ENCODE peak calls at places on chromosomes 11 and 22, in four cellular contexts. G is IMR-90, K is mesendoderm, Q is trophoblast cell. E is an unnamed sample.

GRCh38 chr11:69865707-69866106 is 46.5 kb upstream of the FGF3 start:
- DNase-seq in G (no peak), K (no peak), Q (no peak), E (no peak)

GRCh38 chr11:118618115-118618990 is 10.9 kb downstream of the PHLDB1 start:
- DNase-seq in G (peak), K (no peak), Q (no peak), E (no peak)

GRCh38 chr22:39453765-39454378 is 2.9 kb upstream of the MGAT3 start:
- DNase-seq in G (peak), K (peak), Q (peak), E (no peak)

GRCh38 chr11:71990721-71991120 is 8.0 kb upstream of the IL18BP start:
- DNase-seq in G (no peak), K (no peak), Q (no peak), E (no peak)

GRCh38 chr11:31397239-31397834 is 27.7 kb downstream of the DNAJC24 start:
- DNase-seq in G (peak), K (peak), Q (peak), E (no peak)

GRCh38 chr22:49470741-49471134 is 356.9 kb downstream of the BRD1 start:
- DNase-seq in G (no peak), K (no peak), Q (no peak), E (no peak)

GRCh38 chr11:103730151-103730940 is 306.1 kb upstream of the DDI1 start:
- DNase-seq in G (peak), K (no peak), Q (no peak), E (no peak)

GRCh38 chr11:42344204-42344792 is 884.8 kb upstream of the LRRC4C start:
- DNase-seq in G (no peak), K (no peak), Q (no peak), E (no peak)

GRCh38 chr11:16542353-16542752 is 186.0 kb upstream of the SOX6 start:
- DNase-seq in G (no peak), K (no peak), Q (no peak), E (no peak)

GRCh38 chr22:20636945-20637344 is 129.5 kb downstream of the MED15 start:
- DNase-seq in G (no peak), K (no peak), Q (no peak), E (no peak)

GRCh38 chr11:15707971-15708370 is 593.2 kb downstream of the INSC start:
- DNase-seq in G (peak), K (peak), Q (no peak), E (no peak)

GRCh38 chr11:44016129-44016528 is 31.7 kb upstream of the ACCSL start:
- DNase-seq in G (peak), K (no peak), Q (no peak), E (no peak)

GRCh38 chr11:2691355-2691761 is 8.4 kb downstream of the KCNQ1OT1 start:
- DNase-seq in G (no peak), K (no peak), Q (no peak), E (no peak)

GRCh38 chr11:10407055-10407454 is 48.0 kb upstream of the AMPD3 start:
- DNase-seq in G (peak), K (peak), Q (peak), E (no peak)

GRCh38 chr22:49209452-49210195 is 618.0 kb downstream of the BRD1 start:
- DNase-seq in G (no peak), K (no peak), Q (no peak), E (no peak)

GRCh38 chr22:46737976-46738641 is at the start of gene CERK:
- DNase-seq in G (peak), K (peak), Q (peak), E (peak)

GRCh38 chr11:108985611-108986279 is 320.9 kb downstream of the DDX10 start:
- DNase-seq in G (peak), K (no peak), Q (no peak), E (no peak)

GRCh38 chr11:47552086-47552580 is 799 bp downstream of the CELF1 start:
- DNase-seq in G (peak), K (peak), Q (peak), E (no peak)

GRCh38 chr11:122931510-122931909 is 49.0 kb downstream of the JHY start:
- DNase-seq in G (no peak), K (no peak), Q (no peak), E (no peak)

GRCh38 chr11:18768472-18768901 is 23.1 kb downstream of the PTPN5 start:
- DNase-seq in G (no peak), K (no peak), Q (no peak), E (no peak)

GRCh38 chr22:41147722-41148121 is 55.3 kb downstream of the EP300 start:
- DNase-seq in G (no peak), K (no peak), Q (no peak), E (no peak)

GRCh38 chr11:68382358-68382998 is 70.1 kb downstream of the LRP5 start:
- DNase-seq in G (no peak), K (no peak), Q (no peak), E (no peak)

GRCh38 chr22:42340150-42340549 is 69.7 kb upstream of the TCF20 start:
- DNase-seq in G (no peak), K (no peak), Q (no peak), E (no peak)

GRCh38 chr11:64044730-64045386 is 9.1 kb downstream of the FLRT1 start:
- DNase-seq in G (no peak), K (no peak), Q (no peak), E (no peak)

GRCh38 chr22:42069801-42070516 is 653 bp downstream of the NAGA start:
- DNase-seq in G (no peak), K (no peak), Q (peak), E (no peak)

GRCh38 chr11:1220941-1221721 is 1.7 kb upstream of the MUC5B start:
- DNase-seq in G (no peak), K (no peak), Q (no peak), E (no peak)

GRCh38 chr11:3849297-3849874 is 6.1 kb upstream of the STIM1 start:
- DNase-seq in G (peak), K (peak), Q (peak), E (peak)

GRCh38 chr22:29083576-29084566 is 11.0 kb downstream of the KREMEN1 start:
- DNase-seq in G (peak), K (peak), Q (no peak), E (no peak)

GRCh38 chr11:69007978-69008381 is 5.1 kb downstream of the MRGPRF start:
- DNase-seq in G (peak), K (no peak), Q (no peak), E (no peak)

GRCh38 chr11:121082670-121083069 is 18.4 kb upstream of the TECTA start:
- DNase-seq in G (peak), K (peak), Q (peak), E (peak)

GRCh38 chr11:110297082-110297725 is 790 bp upstream of the RDX start:
- DNase-seq in G (peak), K (peak), Q (peak), E (no peak)

GRCh38 chr11:30984442-30984816 is 385.1 kb downstream of the DCDC1 start:
- DNase-seq in G (peak), K (no peak), Q (peak), E (no peak)

GRCh38 chr11:122852071-122852831 is 14.0 kb downstream of the CRTAM start:
- DNase-seq in G (peak), K (no peak), Q (peak), E (no peak)

GRCh38 chr11:34492806-34493414 is 20.7 kb downstream of the ELF5 start:
- DNase-seq in G (peak), K (peak), Q (peak), E (peak)

GRCh38 chr11:16028406-16028805 is 327.9 kb downstream of the SOX6 start:
- DNase-seq in G (peak), K (peak), Q (peak), E (no peak)

GRCh38 chr11:94281321-94281720 is 23.1 kb upstream of the IZUMO1R start:
- DNase-seq in G (no peak), K (no peak), Q (no peak), E (peak)

GRCh38 chr11:41316726-41317125 is 142.7 kb downstream of the LRRC4C start:
- DNase-seq in G (no peak), K (no peak), Q (no peak), E (no peak)

GRCh38 chr11:62004473-62004872 is 37.0 kb upstream of the FTH1 start:
- DNase-seq in G (peak), K (no peak), Q (peak), E (no peak)

GRCh38 chr11:14577835-14578529 is 57.8 kb upstream of the PSMA1 start:
- DNase-seq in G (no peak), K (no peak), Q (no peak), E (no peak)

GRCh38 chr11:35141538-35141937 is 2.6 kb downstream of the CD44 start:
- DNase-seq in G (no peak), K (no peak), Q (no peak), E (no peak)

GRCh38 chr11:114876231-114876630 is 197.9 kb downstream of the NXPE2 start:
- DNase-seq in G (no peak), K (no peak), Q (no peak), E (no peak)
- H3K4me2 ChIP-seq in G (no peak), K (no peak), Q (no peak), E (no peak)

GRCh38 chr11:74170694-74171629 is at the start of the genes C2CD3 and PPME1:
- DNase-seq in G (peak), K (peak), Q (peak), E (peak)
- H3K23ac ChIP-seq in G (peak), K (peak), Q (no peak), E (peak)

DNA sequence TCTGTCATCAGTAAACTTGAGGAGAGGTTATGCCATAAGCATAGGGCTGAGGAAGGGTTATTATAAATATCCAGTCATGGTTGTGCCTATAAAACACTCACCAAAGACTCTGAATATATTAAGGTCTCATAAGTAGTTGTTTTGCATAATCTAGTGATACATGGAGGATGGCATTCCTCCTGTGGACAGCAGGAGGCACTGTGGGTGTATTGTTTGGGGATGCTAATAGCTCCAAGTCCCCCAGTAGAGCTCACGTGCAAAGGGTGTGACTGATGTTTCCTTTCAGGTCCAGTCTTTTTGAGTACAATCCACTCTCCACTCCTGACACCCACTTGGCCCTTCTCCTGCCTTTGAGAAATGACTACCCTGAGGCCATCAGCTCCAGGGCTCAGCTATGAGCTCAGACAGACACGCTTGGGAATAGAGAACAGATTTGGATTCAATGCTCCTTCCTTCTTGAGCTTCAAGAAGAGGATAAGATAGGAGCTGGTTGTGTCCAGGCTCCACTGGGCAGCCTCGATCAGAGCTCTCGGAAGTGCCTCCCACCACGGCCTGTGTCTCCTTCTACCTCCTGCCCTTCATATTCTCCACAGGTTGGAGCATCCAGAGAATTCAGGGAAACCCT is 85.2 kb upstream of the IGLL5 start:
- DNase-seq in G (no peak), K (peak), Q (peak), E (no peak)
- H3K4me2 ChIP-seq in G (no peak), K (no peak), Q (no peak), E (no peak)

DNA sequence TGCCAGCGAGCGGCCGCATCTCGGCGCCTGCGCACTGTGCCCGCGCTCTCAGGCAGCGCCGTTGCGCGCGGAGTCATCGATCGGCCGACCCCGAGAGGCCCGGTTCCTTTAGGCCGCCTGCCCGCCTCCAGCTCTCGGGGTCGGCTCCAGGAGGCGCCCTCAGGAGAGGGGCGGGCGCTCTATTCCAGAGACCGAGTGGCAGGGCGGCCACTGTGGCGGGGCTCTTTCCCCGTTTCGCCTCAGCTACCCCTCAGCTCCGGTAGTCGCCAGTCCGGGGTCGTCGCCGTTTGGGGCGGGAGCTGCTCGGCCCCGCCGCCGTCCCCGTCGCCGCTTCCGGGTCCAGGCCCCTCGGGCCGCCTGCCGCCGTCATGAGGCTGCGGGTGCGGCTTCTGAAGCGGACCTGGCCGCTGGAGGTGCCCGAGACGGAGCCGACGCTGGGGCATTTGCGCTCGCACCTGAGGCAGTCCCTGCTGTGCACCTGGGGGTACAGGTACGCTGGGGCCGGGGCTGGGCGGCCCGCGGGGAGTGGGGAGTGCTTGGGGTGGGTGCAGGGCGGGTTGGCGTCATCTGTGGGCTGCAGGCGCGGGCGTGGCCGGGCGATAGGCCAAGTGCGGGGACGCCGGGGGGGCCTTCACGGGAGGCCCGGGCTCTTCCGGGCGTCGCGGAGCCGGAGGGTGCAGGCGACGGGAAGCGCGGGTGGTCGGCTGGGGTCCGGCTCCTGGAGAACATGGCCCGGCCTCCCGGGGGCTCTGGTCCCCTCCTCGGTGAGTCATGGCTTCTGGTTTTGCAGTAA is at the start of gene FBXO7:
- DNase-seq in G (peak), K (peak), Q (peak), E (peak)
- H3K23ac ChIP-seq in G (peak), K (peak), Q (no peak), E (no peak)

GRCh38 chr11:85277693-85278092 is 349.5 kb downstream of the DLG2 start:
- DNase-seq in G (no peak), K (no peak), Q (no peak), E (no peak)

GRCh38 chr11:85281550-85281949 is 345.6 kb downstream of the DLG2 start:
- DNase-seq in G (no peak), K (no peak), Q (no peak), E (no peak)

DNA sequence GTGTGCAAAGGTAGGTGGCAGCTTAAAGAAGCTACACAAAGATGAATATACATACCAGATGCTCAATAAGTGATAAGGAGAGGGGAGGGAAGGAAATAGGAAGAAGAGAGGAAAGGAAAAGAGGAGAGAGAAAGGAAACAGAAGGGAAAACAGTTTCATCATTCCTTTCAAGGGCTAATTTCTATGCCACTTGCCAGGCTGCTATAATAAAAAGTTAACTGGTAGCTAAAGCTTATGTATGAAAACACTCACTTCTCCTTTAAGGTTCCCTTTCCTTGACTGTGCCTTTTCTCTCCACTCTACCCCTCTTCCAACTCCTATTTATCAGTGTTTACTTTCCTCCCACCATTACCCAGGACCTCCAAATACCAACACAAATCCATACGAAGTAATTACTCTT is 347.9 kb downstream of the DLG2 start:
- DNase-seq in G (no peak), K (no peak), Q (no peak), E (no peak)
- H3K4me2 ChIP-seq in G (no peak), K (no peak), Q (no peak), E (no peak)

GRCh38 chr11:11752688-11753087 is 89.1 kb upstream of the USP47 start:
- DNase-seq in G (no peak), K (peak), Q (peak), E (no peak)

GRCh38 chr11:11760838-11761237 is 80.9 kb upstream of the USP47 start:
- DNase-seq in G (no peak), K (no peak), Q (no peak), E (no peak)

GRCh38 chr11:11758603-11759196 is 83.1 kb upstream of the USP47 start:
- DNase-seq in G (no peak), K (no peak), Q (no peak), E (no peak)

DNA sequence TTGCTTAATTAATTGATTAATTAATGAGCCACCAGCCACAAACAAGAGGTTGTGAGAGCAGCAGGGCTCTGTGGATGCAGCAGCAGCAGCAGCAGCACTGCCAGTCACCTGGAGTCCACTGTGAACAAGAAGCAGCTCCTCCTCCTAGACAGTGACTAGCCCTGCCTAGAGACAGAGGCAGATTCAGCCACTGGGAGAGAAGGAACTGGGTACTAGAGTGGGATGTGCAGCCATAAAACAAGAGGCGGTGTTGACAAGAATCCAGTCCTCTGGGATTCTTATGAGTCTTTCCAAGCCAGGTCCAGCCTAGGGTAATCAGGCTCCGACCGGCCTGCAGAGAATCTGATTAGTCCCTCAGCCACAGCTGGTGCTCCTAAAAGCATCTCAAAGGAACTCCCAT is 83.9 kb upstream of the USP47 start:
- DNase-seq in G (no peak), K (no peak), Q (no peak), E (no peak)
- H3K23ac ChIP-seq in G (no peak), K (no peak), Q (no peak), E (no peak)

DNA sequence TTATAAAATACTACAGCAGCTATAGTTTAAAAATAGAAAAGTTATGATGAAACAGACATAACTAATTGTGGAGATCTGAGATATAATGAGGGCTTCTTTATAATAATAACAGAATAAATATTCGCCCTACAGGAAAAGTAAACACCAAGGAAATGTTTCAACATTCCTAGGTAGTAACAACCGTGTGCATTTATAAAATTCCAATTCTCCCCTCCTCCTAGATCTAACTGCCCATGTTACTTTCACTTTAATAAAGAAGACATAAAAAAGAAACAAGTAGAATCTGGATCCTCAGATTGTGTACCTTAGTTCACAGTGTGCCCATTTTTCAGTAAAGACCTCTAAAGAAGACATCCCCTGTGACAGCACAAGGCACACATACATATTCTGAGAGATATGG is 57.8 kb upstream of the MN1 start:
- DNase-seq in G (peak), K (no peak), Q (no peak), E (no peak)
- H3K4me2 ChIP-seq in G (peak), K (no peak), Q (no peak), E (no peak)

GRCh38 chr22:17472886-17473285 is 90.4 kb upstream of the SLC25A18 start:
- DNase-seq in G (no peak), K (peak), Q (no peak), E (peak)
- H3K23ac ChIP-seq in G (no peak), K (no peak), Q (no peak), E (no peak)

GRCh38 chr11:129842138-129842537 is 26.5 kb downstream of the TMEM45B start:
- DNase-seq in G (no peak), K (no peak), Q (no peak), E (no peak)

GRCh38 chr11:129836979-129837378 is 21.3 kb downstream of the TMEM45B start:
- DNase-seq in G (no peak), K (no peak), Q (no peak), E (no peak)

DNA sequence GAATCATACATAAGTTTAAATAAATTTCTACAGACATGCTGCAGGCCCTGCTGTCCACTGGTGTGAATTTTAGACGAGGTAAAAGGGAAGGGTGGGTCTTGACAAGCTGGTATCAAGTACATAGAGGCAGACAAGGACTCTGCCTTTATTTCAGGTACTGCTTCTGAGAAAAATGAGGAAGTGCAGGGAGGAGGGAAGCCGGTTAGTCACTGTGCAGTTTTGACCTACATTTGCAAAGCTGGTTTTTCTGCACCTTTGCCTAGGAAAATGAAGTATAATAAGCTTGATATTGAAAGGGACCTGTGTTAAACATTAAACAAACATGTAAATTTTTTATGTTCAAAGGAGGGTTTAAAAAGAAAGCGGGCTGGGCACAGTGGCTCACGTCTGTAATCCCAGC is 24.6 kb downstream of the TMEM45B start:
- DNase-seq in G (no peak), K (no peak), Q (peak), E (no peak)
- H3K4me2 ChIP-seq in G (no peak), K (no peak), Q (no peak), E (no peak)

E was measured in neuronal stem cell.